ENCODE peak calls at places on chromosomes 6 and 20, in five cellular contexts. One of them, this sample, is unnamed.

GRCh38 chr20:24752612-24753011 is 196.5 kb upstream of the CST7 start:
- DNase-seq in BJ: no peak
- DNase-seq in fibroblast of lung: no peak
- DNase-seq in GM23248: no peak
- DNase-seq in left ventricle myocardium inferior: no peak
- DNase-seq in this sample: no peak

GRCh38 chr6:111738631-111739030 is 133.0 kb upstream of the TRAF3IP2 start:
- DNase-seq in left ventricle myocardium inferior: no peak
- DNase-seq in BJ: no peak
- DNase-seq in fibroblast of lung: no peak
- DNase-seq in GM23248: no peak
- DNase-seq in this sample: no peak

GRCh38 chr6:102798631-102799030 is 1405.1 kb downstream of the GRIK2 start:
- DNase-seq in BJ: no peak
- DNase-seq in left ventricle myocardium inferior: no peak
- DNase-seq in fibroblast of lung: no peak
- DNase-seq in GM23248: no peak
- DNase-seq in this sample: no peak

GRCh38 chr6:119028106-119028505 is 50.4 kb downstream of the FAM184A start:
- DNase-seq in GM23248: no peak
- DNase-seq in left ventricle myocardium inferior: no peak
- DNase-seq in fibroblast of lung: no peak
- DNase-seq in BJ: no peak
- DNase-seq in this sample: no peak

GRCh38 chr20:16864958-16865357 is 116.8 kb downstream of the OTOR start:
- DNase-seq in fibroblast of lung: peak
- DNase-seq in BJ: no peak
- DNase-seq in GM23248: peak
- DNase-seq in left ventricle myocardium inferior: no peak
- DNase-seq in this sample: no peak

GRCh38 chr6:38391206-38391908 is 248.4 kb downstream of the BTBD9 start:
- DNase-seq in BJ: no peak
- DNase-seq in left ventricle myocardium inferior: no peak
- DNase-seq in fibroblast of lung: peak
- DNase-seq in GM23248: peak
- DNase-seq in this sample: no peak

GRCh38 chr20:14928083-14928482 is 590.7 kb upstream of the FLRT3 start:
- DNase-seq in BJ: no peak
- DNase-seq in left ventricle myocardium inferior: no peak
- DNase-seq in GM23248: no peak
- DNase-seq in fibroblast of lung: peak
- DNase-seq in this sample: no peak

GRCh38 chr6:170086639-170087420 is 204.0 kb downstream of the DLL1 start:
- DNase-seq in left ventricle myocardium inferior: peak
- DNase-seq in fibroblast of lung: no peak
- DNase-seq in GM23248: no peak
- DNase-seq in BJ: no peak
- DNase-seq in this sample: no peak

GRCh38 chr20:59777321-59777705 is 156.1 kb downstream of the SYCP2 start:
- DNase-seq in GM23248: no peak
- DNase-seq in fibroblast of lung: no peak
- DNase-seq in BJ: no peak
- DNase-seq in left ventricle myocardium inferior: no peak
- DNase-seq in this sample: no peak

GRCh38 chr6:35370124-35370741 is 27.9 kb downstream of the PPARD start:
- DNase-seq in fibroblast of lung: peak
- DNase-seq in GM23248: peak
- DNase-seq in BJ: peak
- DNase-seq in left ventricle myocardium inferior: peak
- DNase-seq in this sample: peak

GRCh38 chr20:62347445-62347844 is 19.7 kb downstream of the LAMA5 start:
- DNase-seq in BJ: no peak
- DNase-seq in GM23248: no peak
- DNase-seq in fibroblast of lung: no peak
- DNase-seq in left ventricle myocardium inferior: no peak
- DNase-seq in this sample: no peak

GRCh38 chr6:21359926-21360325 is 233.6 kb upstream of the SOX4 start:
- DNase-seq in fibroblast of lung: no peak
- DNase-seq in GM23248: no peak
- DNase-seq in left ventricle myocardium inferior: no peak
- DNase-seq in BJ: no peak
- DNase-seq in this sample: no peak

DNA sequence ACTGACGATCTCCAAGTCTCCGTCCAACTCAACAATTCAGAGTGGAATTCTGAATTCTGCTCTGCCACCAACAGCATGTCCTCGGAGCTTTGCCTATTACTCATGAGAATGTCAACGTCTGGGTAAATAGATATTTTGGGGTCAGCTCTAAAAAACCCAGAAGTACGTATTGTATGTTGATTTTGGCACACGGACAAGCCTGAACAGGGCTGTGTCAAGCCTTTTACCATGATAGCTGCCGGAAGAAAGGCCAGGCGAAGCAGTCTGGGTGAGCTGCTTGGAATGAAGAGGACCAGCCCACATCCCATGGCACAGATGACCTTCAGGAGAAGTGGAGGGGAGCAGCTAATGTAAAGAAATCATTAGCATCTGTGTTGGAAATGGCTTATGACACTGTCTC is 88.0 kb upstream of the JAG1 start:
- DNase-seq in fibroblast of lung: peak
- DNase-seq in GM23248: no peak
- DNase-seq in BJ: no peak
- DNase-seq in left ventricle myocardium inferior: no peak
- DNase-seq in this sample: peak
- H3K4me3 ChIP-seq in fibroblast of lung: no peak
- H3K4me3 ChIP-seq in GM23248: no peak
- H3K4me3 ChIP-seq in BJ: no peak
- H3K4me3 ChIP-seq in left ventricle myocardium inferior: no peak
- H3K4me3 ChIP-seq in this sample: no peak

GRCh38 chr6:142867988-142868818 is 76.8 kb downstream of the HIVEP2 start:
- DNase-seq in fibroblast of lung: peak
- DNase-seq in BJ: no peak
- DNase-seq in GM23248: no peak
- DNase-seq in left ventricle myocardium inferior: no peak
- DNase-seq in this sample: no peak
- H3K4me3 ChIP-seq in fibroblast of lung: no peak
- H3K4me3 ChIP-seq in BJ: no peak
- H3K4me3 ChIP-seq in GM23248: no peak
- H3K4me3 ChIP-seq in left ventricle myocardium inferior: peak
- H3K4me3 ChIP-seq in this sample: no peak

DNA sequence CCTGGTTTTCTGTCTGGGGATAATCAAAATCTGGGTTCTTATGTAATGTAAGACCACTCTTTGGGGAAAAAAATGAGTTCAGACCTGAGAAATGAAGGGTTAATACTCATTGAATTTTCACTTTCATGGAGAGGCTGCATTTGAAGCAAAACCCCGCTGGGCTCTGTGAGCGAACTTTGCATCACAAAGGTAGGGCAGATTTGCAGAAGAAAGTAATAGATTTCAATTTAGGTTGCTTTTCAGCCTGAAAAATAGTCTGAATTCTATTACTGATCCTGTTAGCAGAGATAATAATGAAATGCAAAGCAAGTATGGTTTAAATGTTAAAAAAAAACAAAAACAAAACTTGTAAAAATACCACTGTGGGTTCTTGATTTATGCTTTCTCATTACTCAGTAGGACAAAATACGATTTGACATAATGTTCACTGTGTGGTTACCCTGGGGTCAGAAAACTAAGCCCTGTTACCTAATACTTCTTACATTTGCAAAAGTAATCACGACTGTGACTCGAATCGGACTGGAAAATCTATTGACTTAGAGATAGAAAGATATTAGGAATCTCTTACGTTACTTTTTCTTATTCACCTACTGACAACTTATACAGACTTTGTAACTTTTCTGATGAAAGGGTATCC is 72.2 kb downstream of the UST start:
- DNase-seq in BJ: no peak
- DNase-seq in fibroblast of lung: peak
- DNase-seq in left ventricle myocardium inferior: no peak
- DNase-seq in GM23248: no peak
- DNase-seq in this sample: peak
- H3K4me3 ChIP-seq in BJ: no peak
- H3K4me3 ChIP-seq in fibroblast of lung: no peak
- H3K4me3 ChIP-seq in left ventricle myocardium inferior: no peak
- H3K4me3 ChIP-seq in GM23248: no peak
- H3K4me3 ChIP-seq in this sample: no peak

GRCh38 chr6:166939276-166939816 is 17.0 kb downstream of the RNASET2 start:
- DNase-seq in left ventricle myocardium inferior: no peak
- DNase-seq in GM23248: no peak
- DNase-seq in fibroblast of lung: no peak
- DNase-seq in BJ: no peak
- DNase-seq in this sample: no peak

GRCh38 chr6:166940643-166941068 is 15.7 kb downstream of the RNASET2 start:
- DNase-seq in BJ: no peak
- DNase-seq in GM23248: peak
- DNase-seq in fibroblast of lung: peak
- DNase-seq in left ventricle myocardium inferior: no peak
- DNase-seq in this sample: no peak

GRCh38 chr6:166939894-166940293 is 16.5 kb downstream of the RNASET2 start:
- DNase-seq in BJ: no peak
- DNase-seq in left ventricle myocardium inferior: no peak
- DNase-seq in fibroblast of lung: no peak
- DNase-seq in GM23248: no peak
- DNase-seq in this sample: no peak

GRCh38 chr6:166944666-166945256 is 11.6 kb downstream of the RNASET2 start:
- DNase-seq in GM23248: no peak
- DNase-seq in BJ: no peak
- DNase-seq in left ventricle myocardium inferior: no peak
- DNase-seq in fibroblast of lung: no peak
- DNase-seq in this sample: no peak

GRCh38 chr6:166942393-166943168 is 13.8 kb downstream of the RNASET2 start:
- DNase-seq in GM23248: no peak
- DNase-seq in fibroblast of lung: peak
- DNase-seq in BJ: no peak
- DNase-seq in left ventricle myocardium inferior: no peak
- DNase-seq in this sample: no peak
- H3K4me3 ChIP-seq in GM23248: no peak
- H3K4me3 ChIP-seq in fibroblast of lung: no peak
- H3K4me3 ChIP-seq in BJ: no peak
- H3K4me3 ChIP-seq in left ventricle myocardium inferior: no peak
- H3K4me3 ChIP-seq in this sample: no peak

GRCh38 chr6:75748743-75749538 is at the start of gene MYO6:
- DNase-seq in fibroblast of lung: peak
- DNase-seq in left ventricle myocardium inferior: peak
- DNase-seq in GM23248: peak
- DNase-seq in BJ: no peak
- DNase-seq in this sample: no peak

GRCh38 chr6:75747985-75748742 is 875 bp upstream of the MYO6 start:
- DNase-seq in fibroblast of lung: no peak
- DNase-seq in GM23248: no peak
- DNase-seq in left ventricle myocardium inferior: no peak
- DNase-seq in BJ: no peak
- DNase-seq in this sample: no peak

GRCh38 chr6:75751443-75751842 is 2.4 kb downstream of the MYO6 start:
- DNase-seq in BJ: no peak
- DNase-seq in GM23248: peak
- DNase-seq in left ventricle myocardium inferior: no peak
- DNase-seq in fibroblast of lung: peak
- DNase-seq in this sample: no peak

GRCh38 chr6:75752365-75752764 is 3.3 kb downstream of the MYO6 start:
- DNase-seq in GM23248: peak
- DNase-seq in fibroblast of lung: peak
- DNase-seq in BJ: no peak
- DNase-seq in left ventricle myocardium inferior: no peak
- DNase-seq in this sample: no peak

GRCh38 chr6:75750925-75751324 is 1.9 kb downstream of the MYO6 start:
- DNase-seq in left ventricle myocardium inferior: no peak
- DNase-seq in fibroblast of lung: no peak
- DNase-seq in GM23248: no peak
- DNase-seq in BJ: no peak
- DNase-seq in this sample: no peak
- H3K4me3 ChIP-seq in left ventricle myocardium inferior: peak
- H3K4me3 ChIP-seq in fibroblast of lung: peak
- H3K4me3 ChIP-seq in GM23248: no peak
- H3K4me3 ChIP-seq in BJ: no peak
- H3K4me3 ChIP-seq in this sample: no peak

DNA sequence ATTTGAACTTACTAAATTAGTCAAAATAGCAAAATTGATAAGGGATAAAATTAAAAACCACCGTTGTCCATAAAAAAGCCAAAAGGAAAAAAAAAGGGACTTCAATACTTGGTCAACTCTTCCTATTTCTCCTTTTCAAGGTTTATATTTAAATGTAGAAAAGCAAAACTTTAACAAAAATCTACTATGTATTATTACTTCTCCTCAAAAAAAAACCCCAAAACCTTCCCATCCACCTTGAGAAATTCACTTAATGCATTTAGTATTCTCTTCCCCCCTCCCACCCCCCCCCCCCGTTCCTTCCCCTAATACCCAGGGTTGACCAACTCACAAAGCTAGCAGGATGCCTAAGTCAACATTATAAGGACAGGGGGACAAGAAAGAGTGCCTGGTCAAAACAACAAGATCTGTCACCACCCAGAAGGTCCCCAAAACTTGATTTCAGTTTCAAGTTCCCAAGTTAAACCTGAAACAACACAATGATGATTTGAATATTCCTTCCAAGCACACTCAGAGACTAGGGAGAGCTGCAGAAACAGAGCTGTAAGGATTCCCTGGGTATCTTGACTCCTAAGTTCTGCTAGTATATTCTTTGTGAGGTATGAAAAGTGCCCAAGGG is 14.6 kb downstream of the GMDS start:
- DNase-seq in left ventricle myocardium inferior: no peak
- DNase-seq in BJ: no peak
- DNase-seq in GM23248: no peak
- DNase-seq in fibroblast of lung: no peak
- DNase-seq in this sample: no peak
- H3K4me3 ChIP-seq in left ventricle myocardium inferior: no peak
- H3K4me3 ChIP-seq in BJ: no peak
- H3K4me3 ChIP-seq in GM23248: no peak
- H3K4me3 ChIP-seq in fibroblast of lung: no peak
- H3K4me3 ChIP-seq in this sample: no peak

DNA sequence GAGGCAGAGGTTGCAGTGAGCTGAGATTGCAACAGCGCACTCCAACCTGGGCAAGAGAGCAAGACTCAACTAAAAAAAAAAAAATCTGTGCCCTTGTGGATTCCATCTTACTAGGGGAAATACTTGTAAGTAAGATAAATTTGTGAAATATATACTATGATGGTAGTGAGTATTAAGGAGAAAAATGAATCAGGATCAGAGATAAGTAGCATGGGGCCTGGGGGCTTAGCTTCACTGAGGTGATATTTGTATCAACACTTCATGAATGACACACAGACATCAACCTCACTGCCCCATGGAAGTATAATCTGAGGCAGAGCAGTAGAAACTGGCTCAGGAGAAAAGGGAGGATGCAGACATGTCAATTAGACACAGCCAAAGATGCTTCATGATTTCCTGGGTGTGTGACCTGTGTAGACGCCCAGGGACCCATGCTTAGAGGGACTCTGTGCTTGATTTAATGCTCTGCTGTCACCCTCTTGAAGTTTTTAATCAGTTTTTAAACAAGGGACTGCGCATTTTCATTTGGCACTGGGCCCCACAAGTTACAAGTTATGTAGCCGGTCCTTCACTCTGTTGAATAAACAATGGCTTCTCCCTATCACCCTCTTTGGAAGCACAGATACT is 41.9 kb downstream of the PCNA start:
- DNase-seq in fibroblast of lung: no peak
- DNase-seq in GM23248: peak
- DNase-seq in left ventricle myocardium inferior: no peak
- DNase-seq in BJ: no peak
- DNase-seq in this sample: no peak
- H3K4me3 ChIP-seq in fibroblast of lung: peak
- H3K4me3 ChIP-seq in GM23248: peak
- H3K4me3 ChIP-seq in left ventricle myocardium inferior: peak
- H3K4me3 ChIP-seq in BJ: no peak
- H3K4me3 ChIP-seq in this sample: no peak

This sample was measured in skeletal muscle cell.